ENCODE peak calls at places on chromosomes 7 and 10, in four cellular contexts. U, M, G and X are unnamed samples.

GRCh38 chr10:48333856-48334255 is 27.4 kb downstream of the MAPK8 start:
- DNase-seq in U (peak; percentile 35), M (no peak), G (no peak), X (no peak)

GRCh38 chr7:84484502-84485079 is 290.0 kb upstream of the SEMA3A start:
- DNase-seq in U (no peak), M (no peak), G (no peak), X (no peak)

GRCh38 chr7:65749039-65749438 is 123.8 kb upstream of the VKORC1L1 start:
- DNase-seq in U (no peak), M (no peak), G (no peak), X (no peak)

GRCh38 chr10:68327889-68328786 is 3.7 kb upstream of the HNRNPH3 start:
- DNase-seq in U (no peak), M (no peak), G (no peak), X (no peak)

GRCh38 chr7:51356849-51357516 is 40.4 kb upstream of the COBL start:
- DNase-seq in U (no peak), M (no peak), G (no peak), X (no peak)

GRCh38 chr10:73589538-73590126 is 1.5 kb downstream of the USP54 start:
- DNase-seq in U (no peak), M (no peak), G (no peak), X (no peak)

GRCh38 chr10:31142026-31142425 is 110.4 kb upstream of the ZNF438 start:
- DNase-seq in U (no peak), M (no peak), G (no peak), X (no peak)

GRCh38 chr7:4694653-4695335 is 12.7 kb downstream of the FOXK1 start:
- DNase-seq in U (peak; percentile 58), M (no peak), G (peak; percentile 30), X (no peak)

GRCh38 chr10:4003348-4003973 is 218.5 kb upstream of the KLF6 start:
- DNase-seq in U (no peak), M (no peak), G (no peak), X (no peak)

GRCh38 chr10:70174058-70174741 is 3.9 kb upstream of the SAR1A start:
- DNase-seq in U (no peak), M (no peak), G (peak; percentile 25), X (no peak)

GRCh38 chr10:1084011-1084950 is 28.1 kb downstream of the WDR37 start:
- DNase-seq in U (no peak), M (no peak), G (no peak), X (peak; percentile 18)

GRCh38 chr10:23081156-23081833 is 14.1 kb upstream of the MSRB2 start:
- DNase-seq in U (no peak), M (no peak), G (no peak), X (no peak)

GRCh38 chr7:14835399-14835798 is 67.2 kb downstream of the DGKB start:
- DNase-seq in U (peak; percentile 21), M (no peak), G (no peak), X (no peak)

GRCh38 chr10:89307213-89307612 is 5.4 kb downstream of the IFIT2 start:
- DNase-seq in U (no peak), M (no peak), G (no peak), X (no peak)

GRCh38 chr10:131031346-131031745 is 280.2 kb downstream of the TCERG1L start:
- DNase-seq in U (no peak), M (no peak), G (no peak), X (no peak)

GRCh38 chr10:107616031-107616430 is 451.5 kb upstream of the SORCS1 start:
- DNase-seq in U (no peak), M (no peak), G (no peak), X (no peak)

GRCh38 chr10:44995581-44995913 is 5.2 kb upstream of the ZNF22 start:
- DNase-seq in U (no peak), M (no peak), G (no peak), X (no peak)

GRCh38 chr7:129851810-129852209 is 101.0 kb downstream of the UBE2H start:
- DNase-seq in U (no peak), M (no peak), G (no peak), X (no peak)

GRCh38 chr10:86373828-86374227 is 7.2 kb upstream of the GRID1 start:
- DNase-seq in U (peak; percentile 7), M (peak; percentile 52), G (no peak), X (no peak)

GRCh38 chr10:3554121-3554522 is 230.9 kb downstream of the KLF6 start:
- DNase-seq in U (no peak), M (no peak), G (no peak), X (no peak)

GRCh38 chr10:103712898-103713498 is 142.4 kb downstream of the SH3PXD2A start:
- DNase-seq in U (peak; percentile 80), M (no peak), G (peak; percentile 87), X (peak; percentile 80)

GRCh38 chr10:11824825-11825224 is 1.7 kb downstream of the PROSER2 start:
- DNase-seq in U (no peak), M (no peak), G (no peak), X (no peak)

GRCh38 chr10:11824376-11824775 is 1.2 kb downstream of the PROSER2 start:
- DNase-seq in U (no peak), M (no peak), G (no peak), X (no peak)

GRCh38 chr10:11827414-11827813 is 4.3 kb downstream of the PROSER2 start:
- DNase-seq in U (no peak), M (no peak), G (no peak), X (no peak)

GRCh38 chr10:11827006-11827405 is 3.9 kb downstream of the PROSER2 start:
- DNase-seq in U (no peak), M (no peak), G (no peak), X (no peak)

GRCh38 chr10:11825796-11826414 is 2.7 kb downstream of the PROSER2 start:
- DNase-seq in U (no peak), M (no peak), G (no peak), X (no peak)
- H3K4me1 ChIP-seq in U (no peaks in the 10 kb centered on the region), M (peaks cover 23% of the 10 kb centered on the region), G (peaks cover 17% of the 10 kb centered on the region), X (peaks cover 4% of the 10 kb centered on the region)

GRCh38 chr7:70071786-70072185 is 473.5 kb downstream of the AUTS2 start:
- DNase-seq in U (no peak), M (no peak), G (no peak), X (no peak)
- H3K27ac ChIP-seq in U (peak overlapping the region; percentile 3), M (no peak overlapping the region), G (peak overlapping the region; percentile 22), X (no peak overlapping the region)

DNA sequence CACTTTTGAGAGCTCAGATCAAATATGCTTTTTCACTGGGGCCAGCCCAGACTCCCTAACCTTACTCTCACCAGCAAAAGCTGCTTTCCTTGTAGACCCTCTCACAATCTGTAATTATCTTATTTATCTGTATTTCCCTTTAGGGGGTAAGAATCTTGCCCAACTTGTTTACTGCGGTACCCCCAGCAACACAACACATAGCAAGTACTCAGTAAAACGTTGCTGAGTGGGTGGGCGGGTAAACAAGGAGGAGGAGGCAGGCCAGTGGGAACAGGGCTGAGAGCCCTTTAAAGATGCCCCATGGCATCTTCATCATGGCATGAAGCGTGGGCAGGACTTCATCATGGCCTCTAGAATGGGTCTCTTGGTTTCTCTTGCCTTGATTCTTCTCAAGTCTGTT is 64.2 kb downstream of the SORBS1 start:
- DNase-seq in U (no peak), M (no peak), G (no peak), X (no peak)
- H3K4me1 ChIP-seq in U (peaks cover 47% of the 10 kb centered on the region), M (no peaks in the 10 kb centered on the region), G (peaks cover 19% of the 10 kb centered on the region), X (peaks cover 26% of the 10 kb centered on the region)

GRCh38 chr10:47261556-47261955 is 38.4 kb upstream of the GDF10 start:
- DNase-seq in U (no peak), M (no peak), G (peak; percentile 4), X (no peak)
- H3K27ac ChIP-seq in U (no peak overlapping the region), M (no peak overlapping the region), G (no peak overlapping the region), X (no peak overlapping the region)